ENCODE peak calls at places on chromosome 18, in six cellular contexts. L is nephron progenitor cell, V is fibroblast of mammary gland, E is endothelial cell, X is GM10248, H is tibial artery. I is an unnamed sample.

GRCh38 chr18:419542-420175 is 80.8 kb downstream of the COLEC12 start:
- DNase-seq in X (no peak), V (no peak), L (no peak), H (no peak), E (no peak), I (no peak)

GRCh38 chr18:6785411-6785810 is 55.9 kb downstream of the ARHGAP28 start:
- DNase-seq in H (no peak), L (no peak), V (no peak), X (no peak), E (no peak), I (no peak)

GRCh38 chr18:58525517-58525916 is 103.4 kb downstream of the ALPK2 start:
- DNase-seq in E (no peak), H (no peak), X (no peak), V (peak), L (no peak), I (no peak)

GRCh38 chr18:45464619-45465018 is 150.7 kb upstream of the SLC14A2 start:
- DNase-seq in X (no peak), E (no peak), V (no peak), L (no peak), H (no peak), I (no peak)

GRCh38 chr18:46421973-46422551 is 235.0 kb downstream of the LOXHD1 start:
- DNase-seq in E (no peak), L (no peak), H (no peak), V (no peak), X (no peak), I (no peak)

GRCh38 chr18:11955299-11956029 is 25.8 kb upstream of the IMPA2 start:
- DNase-seq in H (no peak), E (no peak), L (no peak), V (peak), X (no peak), I (no peak)

GRCh38 chr18:28040216-28040615 is 136.7 kb downstream of the CDH2 start:
- DNase-seq in L (no peak), H (no peak), E (no peak), X (no peak), V (no peak), I (no peak)

GRCh38 chr18:5370332-5370731 is 74.8 kb upstream of the ZBTB14 start:
- DNase-seq in X (no peak), V (peak), L (peak), H (no peak), E (no peak), I (no peak)

GRCh38 chr18:32438173-32438572 is 32.5 kb downstream of the GAREM1 start:
- DNase-seq in X (no peak), L (peak), V (no peak), H (no peak), E (no peak), I (no peak)

GRCh38 chr18:56267334-56267733 is 371.1 kb downstream of the TXNL1 start:
- DNase-seq in V (no peak), L (no peak), E (no peak), X (no peak), H (no peak), I (no peak)

GRCh38 chr18:70659026-70659726 is 370.3 kb downstream of the SOCS6 start:
- DNase-seq in V (peak), H (no peak), E (no peak), X (no peak), L (no peak), I (no peak)

GRCh38 chr18:51195602-51196115 is 1.8 kb downstream of the MEX3C start:
- DNase-seq in L (peak), X (no peak), V (peak), H (no peak), E (peak), I (no peak)

GRCh38 chr18:45386256-45386655 is 229.0 kb upstream of the SLC14A2 start:
- DNase-seq in L (peak), V (peak), X (peak), H (no peak), E (peak), I (peak)

DNA sequence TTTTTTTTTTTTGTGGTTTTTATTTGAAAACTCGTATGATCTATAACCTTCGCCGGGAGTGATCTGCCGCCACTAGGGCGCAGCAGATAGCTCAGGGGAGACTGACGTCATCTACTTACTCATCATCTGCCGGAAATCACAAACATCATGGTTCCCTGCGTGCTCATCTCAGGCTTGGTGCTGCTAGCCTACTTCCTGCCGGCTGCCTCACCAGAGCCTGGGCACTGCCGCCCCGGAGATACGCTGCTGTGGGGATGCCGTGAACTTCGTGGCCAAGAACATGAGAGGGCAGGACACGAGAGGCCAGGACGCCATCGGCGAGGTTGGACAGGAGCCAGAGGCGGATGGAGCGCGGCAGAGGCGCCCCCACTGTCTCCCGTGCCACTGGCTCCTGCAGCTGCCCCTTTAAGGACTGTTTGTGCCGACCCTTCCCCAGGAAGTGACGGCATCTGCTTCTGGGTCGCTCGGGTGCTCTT is 68.8 kb downstream of the DOK6 start:
- DNase-seq in E (peak), V (peak), L (peak), X (no peak), H (no peak), I (no peak)
- TF ChIP-seq CTCF in E (peak), V (peak), L (peak), X (peak), H (no peak), I (peak)

GRCh38 chr18:48666613-48667012 is 127.8 kb downstream of the CTIF start:
- DNase-seq in V (no peak), L (no peak), X (no peak), E (no peak), H (no peak), I (no peak)

GRCh38 chr18:48669180-48669675 is 130.4 kb downstream of the CTIF start:
- DNase-seq in L (no peak), E (no peak), H (no peak), X (no peak), V (no peak), I (no peak)

GRCh38 chr18:48665654-48666053 is 126.8 kb downstream of the CTIF start:
- DNase-seq in V (no peak), X (no peak), L (no peak), H (no peak), E (no peak), I (no peak)

GRCh38 chr18:48668466-48669179 is 129.8 kb downstream of the CTIF start:
- DNase-seq in E (no peak), H (no peak), X (no peak), L (no peak), V (no peak), I (no peak)

GRCh38 chr18:48667276-48668254 is 128.7 kb downstream of the CTIF start:
- DNase-seq in E (no peak), V (no peak), H (no peak), L (no peak), X (peak), I (peak)
- TF ChIP-seq CTCF in E (peak), V (peak), H (no peak), L (peak), X (no peak), I (peak)

GRCh38 chr18:48410095-48410920 is 1.1 kb upstream of the ZBTB7C start:
- DNase-seq in X (peak), L (peak), E (peak), H (peak), V (peak), I (peak)
- TF ChIP-seq CTCF in X (no peak), L (no peak), E (no peak), H (peak), V (no peak), I (no peak)

GRCh38 chr18:23337599-23338444 is 115.3 kb upstream of the RIOK3 start:
- DNase-seq in E (no peak), L (no peak), X (no peak), H (no peak), V (peak), I (no peak)
- TF ChIP-seq CTCF in E (no peak), L (no peak), X (no peak), H (no peak), V (no peak), I (no peak)

GRCh38 chr18:36427831-36428230 is 130.3 kb downstream of the FHOD3 start:
- DNase-seq in E (no peak), X (no peak), V (no peak), H (no peak), L (no peak), I (no peak)

GRCh38 chr18:36428431-36429029 is 131.0 kb downstream of the FHOD3 start:
- DNase-seq in E (no peak), V (no peak), L (no peak), X (no peak), H (no peak), I (no peak)

GRCh38 chr18:36420826-36421225 is 123.3 kb downstream of the FHOD3 start:
- DNase-seq in V (peak), X (no peak), L (no peak), E (no peak), H (no peak), I (no peak)

GRCh38 chr18:36427369-36427768 is 129.9 kb downstream of the FHOD3 start:
- DNase-seq in L (no peak), H (no peak), V (no peak), E (no peak), X (no peak), I (no peak)

GRCh38 chr18:36424741-36425142 is 127.2 kb downstream of the FHOD3 start:
- DNase-seq in V (no peak), X (no peak), L (no peak), E (no peak), H (no peak), I (no peak)
- TF ChIP-seq CTCF in V (no peak), X (no peak), L (no peak), E (no peak), H (no peak), I (no peak)

GRCh38 chr18:26403451-26403850 is 144.9 kb downstream of the KCTD1 start:
- DNase-seq in H (no peak), X (no peak), E (no peak), L (no peak), V (no peak), I (no peak)

GRCh38 chr18:26406294-26406693 is 142.1 kb downstream of the KCTD1 start:
- DNase-seq in V (no peak), E (no peak), H (no peak), L (no peak), X (no peak), I (no peak)

GRCh38 chr18:26407721-26408601 is 140.4 kb downstream of the KCTD1 start:
- DNase-seq in E (no peak), H (no peak), L (no peak), V (no peak), X (no peak), I (no peak)

GRCh38 chr18:26406854-26407517 is 141.4 kb downstream of the KCTD1 start:
- DNase-seq in H (no peak), E (no peak), V (no peak), X (no peak), L (no peak), I (no peak)

DNA sequence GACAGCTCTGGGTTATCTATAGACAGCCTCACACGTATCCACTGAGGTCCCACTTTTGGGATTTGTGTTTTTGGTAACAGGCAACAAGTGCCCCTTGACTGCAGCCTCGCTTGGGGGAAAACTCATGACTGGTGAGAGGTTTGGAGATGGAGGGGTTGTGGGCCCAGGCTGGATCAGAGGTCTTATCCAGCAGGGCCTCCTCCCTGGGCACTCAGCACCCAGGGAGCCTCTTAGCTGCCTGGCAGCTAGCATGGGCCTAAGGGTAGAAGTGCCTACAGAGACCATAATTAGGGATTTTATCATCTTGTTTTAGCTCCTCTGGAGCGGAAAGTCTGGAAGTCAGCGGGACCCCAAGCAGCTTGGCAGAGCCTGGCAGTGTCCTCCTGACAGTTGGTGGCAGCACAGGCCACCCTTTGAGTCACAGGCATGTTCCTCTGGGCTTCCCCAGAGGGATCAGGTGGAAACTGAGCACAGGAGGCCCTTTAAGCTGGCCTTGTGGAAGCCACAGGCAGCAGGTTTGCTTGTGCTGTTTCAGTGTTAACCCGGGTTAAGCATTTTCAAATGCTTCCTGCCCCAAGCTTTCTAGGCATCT is 143.1 kb downstream of the KCTD1 start:
- DNase-seq in X (peak), E (no peak), H (no peak), L (peak), V (peak), I (peak)
- TF ChIP-seq CTCF in X (peak), E (no peak), H (no peak), L (no peak), V (peak), I (peak)

GRCh38 chr18:53527365-53527764 is 697.1 kb downstream of the MBD2 start:
- DNase-seq in E (no peak), L (no peak), H (no peak), V (no peak), X (no peak), I (no peak)

GRCh38 chr18:53526092-53526491 is 698.4 kb downstream of the MBD2 start:
- DNase-seq in H (no peak), E (no peak), X (no peak), V (no peak), L (no peak), I (no peak)
- TF ChIP-seq CTCF in H (no peak), E (no peak), X (no peak), V (no peak), L (no peak), I (no peak)

DNA sequence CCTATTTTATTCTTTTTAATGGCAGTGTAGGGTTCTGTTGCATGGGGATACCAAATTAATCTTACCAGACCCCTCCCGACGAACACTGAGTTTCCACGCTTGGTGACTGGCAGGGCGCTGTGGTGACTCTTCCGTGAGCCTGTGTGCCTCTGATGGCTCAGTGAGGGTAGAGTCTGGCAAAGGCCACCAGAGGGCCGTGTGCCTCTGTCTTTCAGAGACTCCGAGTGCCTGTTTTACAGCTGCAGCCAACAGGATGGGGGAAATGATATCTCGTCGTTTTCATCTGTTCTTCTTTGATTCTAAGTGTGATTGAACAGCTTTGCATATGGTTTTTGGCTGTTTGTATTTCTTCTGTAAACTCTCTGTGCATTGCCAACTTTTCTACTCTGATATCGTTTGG is 99.8 kb downstream of the ZNF236 start:
- DNase-seq in X (peak), H (peak), E (peak), V (peak), L (peak), I (peak)
- TF ChIP-seq CTCF in X (peak), H (peak), E (peak), V (peak), L (peak), I (peak)

I was measured in OCI-LY7.